ENCODE peak calls at places on chromosomes 7 and 10, in ten cellular contexts. I is upper lobe of right lung, Z is Caco-2, R is ovary, Q is fibroblast of lung, M is Panc1, T is OCI-LY7, J is H9, L is heart right ventricle, P is Peyer's patch. E is an unnamed sample. For H3K4me1 and H3K9me3, the result is how much of the 10 kb centered on the place peaks cover.

GRCh38 chr10:74963549-74963948 is 137.1 kb downstream of the KAT6B start:
- DNase-seq in I (no peak), Z (no peak), R (no peak), Q (peak), M (no peak), T (no peak), J (no peak), L (no peak), P (no peak), E (no peak)

GRCh38 chr10:9709849-9710248 is 1307.8 kb upstream of the CELF2 start:
- DNase-seq in I (no peak), Z (no peak), R (no peak), Q (peak), M (no peak), T (no peak), J (no peak), L (no peak), P (no peak), E (no peak)

GRCh38 chr7:91569702-91570457 is 305.6 kb downstream of the FZD1 start:
- DNase-seq in I (no peak), Z (no peak), R (no peak), Q (peak), M (no peak), T (no peak), J (no peak), L (no peak), P (no peak), E (no peak)

GRCh38 chr10:100743626-100744135 is 1.7 kb upstream of the PAX2 start:
- DNase-seq in I (no peak), Z (peak), R (no peak), Q (peak), M (no peak), T (peak), J (peak), L (peak), P (peak), E (no peak)

GRCh38 chr7:155763721-155764431 is 48.4 kb downstream of the SHH start:
- DNase-seq in I (no peak), Z (no peak), R (no peak), Q (peak), M (no peak), T (no peak), J (no peak), L (peak), P (peak), E (no peak)

GRCh38 chr10:48804740-48805182 is 120.1 kb downstream of the WDFY4 start:
- DNase-seq in I (no peak), Z (peak), R (no peak), Q (no peak), M (no peak), T (no peak), J (no peak), L (no peak), P (no peak), E (no peak)

GRCh38 chr7:94064541-94065191 is 60.5 kb upstream of the BET1 start:
- DNase-seq in I (no peak), Z (no peak), R (no peak), Q (peak), M (no peak), T (no peak), J (no peak), L (no peak), P (no peak), E (no peak)

GRCh38 chr7:53684693-53685092 is 649.3 kb downstream of the POM121L12 start:
- DNase-seq in I (no peak), Z (no peak), R (no peak), Q (no peak), M (no peak), T (no peak), J (no peak), L (no peak), P (no peak), E (no peak)

GRCh38 chr7:144019457-144019856 is 19.3 kb downstream of the OR6B1 start:
- DNase-seq in I (no peak), Z (peak), R (no peak), Q (peak), M (no peak), T (no peak), J (no peak), L (peak), P (no peak), E (no peak)

GRCh38 chr10:63553031-63553430 is 31.8 kb downstream of the REEP3 start:
- DNase-seq in I (no peak), Z (no peak), R (no peak), Q (peak), M (peak), T (no peak), J (no peak), L (no peak), P (no peak), E (no peak)

GRCh38 chr10:101062231-101063161 is 707 bp downstream of the KAZALD1 start:
- DNase-seq in I (peak), Z (peak), R (peak), Q (peak), M (no peak), T (peak), J (peak), L (peak), P (peak), E (peak)

DNA sequence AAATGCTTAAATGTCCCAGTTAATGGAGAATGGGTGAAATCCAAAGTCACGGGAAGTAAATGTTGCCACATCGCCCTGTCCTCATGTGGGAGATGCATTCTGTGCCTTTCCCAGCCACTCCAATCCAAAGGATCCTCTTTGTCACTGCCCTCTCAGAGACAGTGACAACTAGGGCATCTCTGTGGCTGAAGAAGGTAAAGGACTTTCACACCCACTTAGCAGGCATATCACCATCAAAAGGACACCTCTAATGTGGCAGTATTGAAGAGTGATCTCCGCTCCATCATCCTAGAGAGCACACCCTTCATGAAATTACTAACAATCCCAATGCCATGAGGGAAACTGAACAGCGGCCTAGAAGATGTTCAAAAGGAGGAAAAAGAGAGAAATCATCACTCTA is 13.6 kb downstream of the ATXN7L1 start:
- DNase-seq in I (no peak), Z (no peak), R (no peak), Q (no peak), M (no peak), T (no peak), J (no peak), L (no peak), P (no peak), E (no peak)
- H3K4me1 ChIP-seq in I (under half), Z (under half), R (under half), Q (under half), M (under half), T (under half), J (under half), L (under half), P (under half), E (under half)

GRCh38 chr7:154579711-154580110 is 423.2 kb downstream of the PAXIP1 start:
- DNase-seq in I (no peak), Z (no peak), R (no peak), Q (no peak), M (no peak), T (no peak), J (no peak), L (no peak), P (no peak), E (no peak)
- H3K9me3 ChIP-seq in I (under half), Z (under half), R (under half), Q (under half), M (under half), T (under half), J (under half), L (under half), P (under half), E (under half)

DNA sequence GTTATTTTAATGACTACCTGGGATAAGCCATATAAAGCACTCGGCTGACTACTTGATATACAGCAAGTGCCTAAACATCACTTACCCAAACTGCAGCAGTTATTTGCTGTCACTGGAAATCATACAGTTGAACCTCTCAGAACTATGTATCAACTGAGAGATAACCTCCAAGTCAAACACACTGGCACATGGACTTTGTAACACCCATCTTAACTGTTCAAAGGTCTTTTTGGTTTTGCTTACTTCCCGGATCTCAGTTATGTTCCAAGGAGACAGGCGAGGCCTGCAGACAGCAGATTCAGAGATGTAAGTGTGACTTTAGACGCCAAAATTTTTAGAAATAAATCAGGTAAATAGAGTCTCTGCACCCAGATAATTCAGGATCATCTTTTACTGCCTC is 34.6 kb upstream of the DAGLB start:
- DNase-seq in I (no peak), Z (peak), R (no peak), Q (no peak), M (no peak), T (no peak), J (no peak), L (no peak), P (peak), E (no peak)
- H3K4me1 ChIP-seq in I (under half), Z (under half), R (under half), Q (under half), M (under half), T (under half), J (under half), L (half or more), P (under half), E (half or more)

GRCh38 chr10:37727491-37728352 is 129.7 kb downstream of the ZNF248 start:
- DNase-seq in I (no peak), Z (no peak), R (no peak), Q (no peak), M (no peak), T (no peak), J (no peak), L (no peak), P (no peak), E (no peak)
- H3K9me3 ChIP-seq in I (under half), Z (under half), R (under half), Q (under half), M (under half), T (under half), J (under half), L (under half), P (under half), E (under half)

GRCh38 chr7:55510621-55511020 is 61.7 kb downstream of the VOPP1 start:
- DNase-seq in I (no peak), Z (no peak), R (no peak), Q (no peak), M (no peak), T (no peak), J (no peak), L (no peak), P (peak), E (no peak)
- H3K4me1 ChIP-seq in I (under half), Z (under half), R (under half), Q (under half), M (under half), T (half or more), J (under half), L (under half), P (under half), E (under half)

GRCh38 chr10:23192396-23192740 is 256 bp downstream of the PTF1A start:
- DNase-seq in I (no peak), Z (no peak), R (no peak), Q (no peak), M (no peak), T (no peak), J (no peak), L (no peak), P (no peak), E (no peak)

GRCh38 chr10:23191764-23192395 is at the start of gene PTF1A:
- DNase-seq in I (no peak), Z (no peak), R (no peak), Q (no peak), M (no peak), T (no peak), J (peak), L (no peak), P (no peak), E (no peak)

GRCh38 chr10:23193435-23194074 is 1.4 kb downstream of the PTF1A start:
- DNase-seq in I (no peak), Z (no peak), R (no peak), Q (no peak), M (no peak), T (no peak), J (no peak), L (no peak), P (no peak), E (no peak)

GRCh38 chr10:23194471-23194965 is 2.4 kb downstream of the PTF1A start:
- DNase-seq in I (no peak), Z (no peak), R (no peak), Q (no peak), M (no peak), T (no peak), J (no peak), L (no peak), P (no peak), E (no peak)

DNA sequence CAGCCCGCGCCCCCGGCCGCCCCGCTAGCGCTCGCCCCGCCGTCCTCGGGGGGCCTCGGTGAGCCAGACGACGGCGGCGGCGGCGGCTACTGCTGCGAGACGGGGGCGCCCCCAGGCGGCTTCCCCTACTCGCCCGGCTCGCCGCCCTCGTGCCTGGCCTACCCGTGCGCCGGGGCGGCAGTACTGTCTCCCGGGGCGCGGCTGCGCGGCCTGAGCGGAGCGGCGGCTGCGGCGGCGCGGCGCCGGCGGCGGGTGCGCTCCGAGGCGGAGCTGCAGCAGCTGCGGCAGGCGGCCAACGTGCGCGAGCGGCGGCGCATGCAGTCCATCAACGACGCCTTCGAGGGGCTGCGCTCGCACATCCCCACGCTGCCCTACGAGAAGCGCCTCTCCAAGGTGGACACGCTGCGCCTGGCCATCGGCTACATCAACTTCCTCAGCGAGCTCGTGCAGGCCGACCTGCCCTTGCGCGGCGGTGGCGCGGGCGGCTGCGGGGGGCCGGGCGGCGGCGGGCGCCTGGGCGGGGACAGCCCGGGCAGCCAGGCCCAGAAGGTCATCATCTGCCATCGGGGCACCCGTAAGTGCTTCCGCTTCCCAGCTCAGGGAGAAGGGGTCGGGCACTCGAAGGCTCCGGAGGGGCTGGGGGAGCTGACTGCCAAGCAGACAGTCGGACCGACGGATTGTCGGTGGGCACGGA is 776 bp downstream of the PTF1A start:
- DNase-seq in I (no peak), Z (no peak), R (no peak), Q (no peak), M (no peak), T (no peak), J (peak), L (no peak), P (no peak), E (no peak)
- H3K9me3 ChIP-seq in I (under half), Z (under half), R (under half), Q (under half), M (under half), T (under half), J (under half), L (under half), P (under half), E (under half)

DNA sequence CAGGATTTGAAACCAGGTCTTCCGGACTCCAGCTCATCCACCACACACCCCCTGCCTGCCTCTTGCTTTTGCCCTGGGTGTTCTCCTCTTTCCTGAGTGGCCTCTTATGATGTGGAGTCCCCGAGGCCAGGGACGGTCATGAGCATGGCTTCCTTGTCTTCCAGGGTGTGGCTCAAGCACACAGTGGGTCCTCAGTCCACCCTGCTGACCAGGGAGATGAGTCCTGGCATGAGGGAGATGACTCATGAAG is 32.8 kb downstream of the DNAJB12 start:
- DNase-seq in I (no peak), Z (no peak), R (no peak), Q (no peak), M (no peak), T (no peak), J (no peak), L (no peak), P (no peak), E (no peak)
- H3K4me1 ChIP-seq in I (half or more), Z (under half), R (under half), Q (under half), M (half or more), T (half or more), J (under half), L (half or more), P (under half), E (half or more)

DNA sequence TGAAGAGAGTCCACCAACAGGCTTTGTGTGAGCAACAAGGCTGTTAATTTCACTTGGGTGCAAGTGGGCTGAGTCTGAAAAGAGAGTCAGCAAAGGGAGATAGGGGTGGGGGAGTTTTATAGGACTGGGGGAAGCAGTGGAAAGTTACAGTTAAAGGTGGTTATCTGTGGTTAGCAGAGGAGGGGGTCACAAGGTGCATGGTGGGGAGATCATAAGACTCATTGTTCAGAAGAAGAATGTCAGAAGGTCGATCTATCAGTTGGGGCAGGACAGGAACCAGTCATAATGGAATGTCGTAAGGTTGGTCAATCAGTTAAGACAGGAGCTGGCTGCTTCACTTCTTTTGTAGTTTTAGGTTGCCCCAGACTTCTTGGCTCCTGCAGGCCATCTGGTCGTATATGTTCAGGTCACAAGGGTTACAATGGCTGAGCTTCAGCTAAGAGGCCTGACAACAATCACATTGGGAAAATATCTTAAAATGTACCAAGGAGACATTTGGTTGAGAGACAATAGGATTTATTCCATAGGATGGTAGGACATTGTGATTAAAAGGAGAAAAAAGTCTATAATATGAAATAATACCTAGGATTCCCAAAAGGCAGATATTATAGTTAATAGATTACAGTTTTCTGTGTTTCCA is 356.4 kb downstream of the ANKRD7 start:
- DNase-seq in I (no peak), Z (no peak), R (no peak), Q (no peak), M (no peak), T (no peak), J (no peak), L (no peak), P (no peak), E (no peak)
- H3K9me3 ChIP-seq in I (under half), Z (under half), R (under half), Q (under half), M (under half), T (under half), J (under half), L (under half), P (under half), E (under half)